ENCODE peak calls at places on chromosomes 7 and 10, in nine cellular contexts. L, J, U, C, D, M, S, K and R are unnamed samples.
A peak's percentile ranks its signal among the peaks of the same experiment; 100 is the strongest.

GRCh38 chr10:48253970-48254657 is 20.4 kb downstream of the FRMPD2 start:
- DNase-seq in J (no peak), M (peak; percentile 24), L (peak; percentile 3), C (no peak), K (peak; percentile 83), D (no peak), S (peak; percentile 80), U (no peak), R (no peak)

GRCh38 chr7:154512121-154512621 is 460.0 kb downstream of the DPP6 start:
- DNase-seq in K (no peak), L (no peak), U (no peak), S (no peak), M (no peak), C (no peak), J (no peak), D (no peak), R (no peak)

GRCh38 chr7:39666562-39666961 is 43.2 kb downstream of the RALA start:
- DNase-seq in C (no peak), M (no peak), D (no peak), J (no peak), K (no peak), L (no peak), S (no peak), U (no peak), R (no peak)

GRCh38 chr7:116772423-116772852 is 89.9 kb upstream of the CAPZA2 start:
- DNase-seq in M (no peak), U (no peak), K (peak; percentile 86), S (no peak), L (peak; percentile 77), J (no peak), C (no peak), D (no peak), R (no peak)

GRCh38 chr10:127193125-127193524 is 3.3 kb downstream of the INSYN2A start:
- DNase-seq in C (no peak), U (no peak), J (no peak), L (peak; percentile 34), K (no peak), M (no peak), D (no peak), S (peak; percentile 67), R (no peak)

GRCh38 chr7:106767073-106767472 is 98.0 kb upstream of the PIK3CG start:
- DNase-seq in L (peak; percentile 16), U (no peak), K (no peak), M (no peak), D (no peak), J (no peak), S (peak; percentile 51), C (no peak), R (no peak)

GRCh38 chr7:96026606-96027005 is 254.3 kb downstream of the DYNC1I1 start:
- DNase-seq in M (no peak), C (no peak), U (no peak), D (no peak), S (no peak), L (peak; percentile 73), K (no peak), J (no peak), R (no peak)

GRCh38 chr10:128498378-128498730 is 372.1 kb upstream of the MKI67 start:
- DNase-seq in K (no peak), D (no peak), S (no peak), U (no peak), J (no peak), L (no peak), C (no peak), M (no peak), R (no peak)

GRCh38 chr7:158422551-158423189 is 165.0 kb downstream of the PTPRN2 start:
- DNase-seq in U (no peak), L (no peak), J (no peak), M (no peak), K (no peak), C (no peak), D (no peak), S (no peak), R (no peak)

GRCh38 chr7:144738708-144739314 is 97.0 kb downstream of the TPK1 start:
- DNase-seq in C (no peak), J (no peak), S (peak; percentile 12), M (no peak), U (peak; percentile 6), K (peak; percentile 1), D (no peak), L (peak; percentile 46), R (no peak)

GRCh38 chr7:71511361-71511807 is 379.4 kb downstream of the GALNT17 start:
- DNase-seq in L (peak; percentile 17), S (no peak), U (no peak), D (no peak), J (no peak), M (no peak), C (no peak), K (no peak), R (no peak)

GRCh38 chr7:106779877-106780276 is 85.2 kb upstream of the PIK3CG start:
- DNase-seq in K (no peak), L (no peak), C (peak; percentile 69), S (no peak), M (no peak), D (no peak), U (no peak), J (no peak), R (no peak)

DNA sequence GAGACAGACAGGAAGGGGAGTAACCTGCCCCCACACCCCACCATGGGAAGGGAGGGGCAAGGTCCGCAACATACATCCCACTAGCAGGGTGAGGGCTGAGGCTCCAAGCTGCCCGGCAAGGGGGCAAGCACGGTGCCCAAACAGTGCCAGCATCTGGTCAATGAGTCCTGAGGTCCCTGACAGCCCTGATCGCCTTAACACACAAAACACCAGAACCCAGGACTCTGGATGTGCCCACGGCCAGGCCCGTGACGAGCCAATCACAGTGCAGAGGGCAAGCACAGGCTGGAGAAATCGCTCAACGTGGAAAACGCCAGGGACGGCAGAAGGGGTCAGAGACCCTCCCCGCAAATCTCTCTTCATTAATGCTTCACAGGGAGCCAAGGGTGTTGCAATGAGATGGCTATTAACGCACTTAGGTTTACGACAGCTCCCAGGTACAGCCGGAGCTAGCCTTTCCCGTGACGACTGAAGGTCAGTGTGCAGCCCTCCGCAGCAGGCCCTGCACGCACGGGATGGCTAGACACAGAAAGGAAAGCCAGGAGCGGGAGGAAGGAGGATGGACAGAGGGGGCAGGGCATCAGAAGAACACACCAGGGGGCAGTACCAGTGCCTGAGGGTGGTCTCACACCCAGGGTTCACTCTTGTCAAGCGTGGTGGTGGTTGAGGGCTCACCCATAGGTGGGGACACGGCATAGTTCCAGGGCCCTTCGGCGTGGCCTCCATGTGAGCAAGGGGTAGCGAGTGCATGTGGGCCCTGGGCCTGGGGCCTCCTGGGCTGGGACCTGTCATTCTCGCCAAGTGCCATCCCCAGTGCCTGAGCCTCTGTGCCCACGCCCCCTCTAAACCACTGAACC is 220.5 kb downstream of the MAD1L1 start:
- DNase-seq in M (peak; percentile 48), L (no peak), D (peak; percentile 40), U (peak; percentile 18), K (no peak), C (no peak), J (no peak), S (no peak), R (no peak)
- TF ChIP-seq CTCF in M (no peak), L (no peak), D (no peak), U (no peak), K (no peak), C (no peak), J (no peak), S (no peak), R (no peak)

DNA sequence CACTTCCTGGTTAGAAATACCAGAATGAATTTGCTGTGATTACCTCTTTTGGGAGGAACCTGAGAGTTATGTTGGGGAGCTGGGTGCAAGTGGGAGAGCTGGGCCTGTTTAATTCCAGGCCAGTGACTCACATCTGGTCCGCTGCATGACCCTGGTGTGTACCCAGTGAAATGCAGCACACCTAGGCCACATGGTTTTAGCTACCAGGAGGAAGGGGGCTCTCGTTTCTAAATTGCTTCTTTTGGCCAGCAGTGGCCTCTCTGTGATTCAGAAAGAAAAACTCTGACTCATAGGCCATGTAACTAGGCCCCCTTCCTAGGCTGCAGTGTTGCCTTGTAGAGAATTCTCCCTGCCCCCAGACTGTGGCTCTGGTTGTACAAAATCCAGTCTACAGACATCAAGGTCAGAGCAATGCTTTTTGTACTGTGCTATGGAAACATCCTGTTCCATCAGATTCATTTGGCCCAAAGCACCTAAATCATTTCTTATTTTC is 6.7 kb downstream of the AGFG2 start:
- DNase-seq in S (peak; percentile 88), U (no peak), J (peak; percentile 53), C (no peak), L (peak; percentile 91), M (peak; percentile 88), K (peak; percentile 96), D (no peak), R (no peak)
- TF ChIP-seq CTCF in S (peak; percentile 43), U (no peak), J (no peak), C (no peak), L (no peak), M (no peak), K (no peak), D (no peak), R (no peak)

DNA sequence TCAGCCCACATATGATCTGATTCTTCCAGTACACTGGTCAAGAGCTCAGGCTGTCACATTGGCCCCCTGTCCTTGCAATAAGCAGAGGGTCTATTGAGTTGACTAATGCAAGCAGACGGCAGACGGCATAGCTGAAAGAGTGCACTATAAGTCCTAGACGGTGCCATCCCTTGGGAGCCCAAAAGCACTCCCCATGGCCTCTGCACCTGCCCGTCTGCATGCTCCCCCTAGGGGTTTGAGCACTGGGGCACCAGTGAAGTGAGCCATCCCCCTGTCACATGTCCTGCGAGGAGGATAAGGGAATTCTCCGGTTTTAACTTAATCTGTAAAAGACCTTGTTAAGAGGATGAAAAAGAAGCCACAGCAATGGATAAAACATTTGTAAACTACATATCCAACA is 181.6 kb upstream of the PRSS1 start:
- DNase-seq in J (no peak), K (no peak), D (no peak), U (no peak), L (no peak), C (no peak), S (no peak), M (no peak), R (no peak)
- TF ChIP-seq CTCF in J (no peak), K (no peak), D (no peak), U (no peak), L (no peak), C (no peak), S (no peak), M (no peak), R (no peak)

GRCh38 chr10:76035010-76035727 is 603.7 kb downstream of the LRMDA start:
- DNase-seq in L (no peak), S (no peak), C (no peak), D (no peak), U (no peak), J (no peak), M (no peak), K (no peak), R (no peak)
- TF ChIP-seq CTCF in L (no peak), S (no peak), C (no peak), D (no peak), U (no peak), J (no peak), M (no peak), K (no peak), R (no peak)